ENCODE peak calls at places on chromosomes 7 and 10, in four cellular contexts. G is amniotic stem cell, E is LoVo, F is stomach. D is an unnamed sample.

GRCh38 chr10:46028584-46029570 is 1.5 kb downstream of the NCOA4 start:
- DNase-seq in G (peak), E (peak), F (no peak), D (peak)

GRCh38 chr7:134690614-134691504 is 44.2 kb downstream of the BPGM start:
- DNase-seq in G (no peak), E (no peak), F (no peak), D (no peak)

GRCh38 chr7:12963435-12963834 is 276.0 kb downstream of the ARL4A start:
- DNase-seq in G (no peak), E (no peak), F (no peak), D (no peak)

GRCh38 chr10:58137813-58138212 is 129.9 kb downstream of the IPMK start:
- DNase-seq in G (no peak), E (peak), F (no peak), D (no peak)

GRCh38 chr7:29345590-29345989 is 151.0 kb downstream of the CHN2 start:
- DNase-seq in G (no peak), E (peak), F (peak), D (no peak)

GRCh38 chr10:17838080-17838634 is 29.0 kb downstream of the MRC1 start:
- DNase-seq in G (no peak), E (no peak), F (no peak), D (no peak)

GRCh38 chr7:25804154-25804553 is 347.8 kb upstream of the NFE2L3 start:
- DNase-seq in G (no peak), E (no peak), F (no peak), D (no peak)

GRCh38 chr10:79380918-79381775 is 33.9 kb downstream of the PPIF start:
- DNase-seq in G (no peak), E (no peak), F (peak), D (no peak)

GRCh38 chr7:76342222-76342621 is 16.6 kb downstream of the YWHAG start:
- DNase-seq in G (no peak), E (no peak), F (no peak), D (no peak)

GRCh38 chr10:7264313-7264741 is 146.5 kb downstream of the SFMBT2 start:
- DNase-seq in G (no peak), E (peak), F (peak), D (no peak)

GRCh38 chr7:40649247-40649646 is 514.4 kb downstream of the SUGCT start:
- DNase-seq in G (no peak), E (no peak), F (no peak), D (no peak)

GRCh38 chr7:102208826-102209225 is 77.8 kb upstream of the SH2B2 start:
- DNase-seq in G (no peak), E (no peak), F (no peak), D (no peak)

D was measured in activated naive CD4-positive, alpha-beta T cell treated with anti-CD3 and anti-CD28 coated beads, Interleukin-2, amount 50 U/mL, for 16 hours.